ENCODE peak calls at places on chromosome 9, in five cellular contexts. Z is GM23338, U is GM12878, N is mammary epithelial cell, O is upper lobe of right lung. W is an unnamed sample.

GRCh38 chr9:80175286-80175906 is 603.6 kb downstream of the TLE4 start:
- DNase-seq in Z (peak; percentile 67), U (no peak), N (peak; percentile 16), O (no peak), W (no peak)

GRCh38 chr9:77807295-77807694 is 159.2 kb upstream of the GNA14 start:
- DNase-seq in Z (no peak), U (no peak), N (peak; percentile 93), O (no peak), W (no peak)

GRCh38 chr9:13568851-13569618 is 289.5 kb upstream of the MPDZ start:
- DNase-seq in Z (peak; percentile 46), U (no peak), N (peak; percentile 2), O (no peak), W (no peak)

GRCh38 chr9:115921301-115921700 is 232.3 kb upstream of the PAPPA start:
- DNase-seq in Z (no peak), U (no peak), N (no peak), O (no peak), W (no peak)

GRCh38 chr9:96141666-96142065 is 160.3 kb downstream of the HSD17B3 start:
- DNase-seq in Z (no peak), U (no peak), N (no peak), O (no peak), W (peak; percentile 42)

GRCh38 chr9:95981741-95982390 is 106.4 kb downstream of the ERCC6L2 start:
- DNase-seq in Z (no peak), U (no peak), N (no peak), O (no peak), W (peak; percentile 47)

GRCh38 chr9:23914431-23915003 is 88.5 kb upstream of the ELAVL2 start:
- DNase-seq in Z (no peak), U (no peak), N (no peak), O (no peak), W (no peak)

GRCh38 chr9:130288926-130289705 is 23.6 kb downstream of the HMCN2 start:
- DNase-seq in Z (peak; percentile 36), U (no peak), N (no peak), O (peak; percentile 51), W (no peak)

GRCh38 chr9:1050125-1050895 is at the start of gene DMRT2:
- DNase-seq in Z (peak; percentile 98), U (no peak), N (peak; percentile 76), O (peak; percentile 92), W (no peak)

GRCh38 chr9:110742741-110743371 is 74.3 kb downstream of the MUSK start:
- DNase-seq in Z (peak; percentile 52), U (no peak), N (no peak), O (no peak), W (no peak)

GRCh38 chr9:34988218-34989055 is 1.1 kb upstream of the DNAJB5 start:
- DNase-seq in Z (peak; percentile 73), U (no peak), N (no peak), O (no peak), W (no peak)

GRCh38 chr9:96150324-96151023 is 151.5 kb downstream of the HSD17B3 start:
- DNase-seq in Z (no peak), U (peak; percentile 57), N (no peak), O (no peak), W (peak; percentile 50)

GRCh38 chr9:37852222-37852621 is 51.6 kb downstream of the DCAF10 start:
- DNase-seq in Z (no peak), U (no peak), N (no peak), O (no peak), W (no peak)

GRCh38 chr9:135887021-135887507 is 20.3 kb downstream of the CAMSAP1 start:
- DNase-seq in Z (no peak), U (no peak), N (peak; percentile 39), O (no peak), W (no peak)

GRCh38 chr9:97237311-97237786 is 70.1 kb upstream of the CCDC180 start:
- DNase-seq in Z (peak; percentile 72), U (no peak), N (no peak), O (no peak), W (no peak)

GRCh38 chr9:80157561-80157983 is 585.8 kb downstream of the TLE4 start:
- DNase-seq in Z (no peak), U (no peak), N (no peak), O (no peak), W (peak; percentile 48)

GRCh38 chr9:106956971-106957370 is 94.0 kb downstream of the ZNF462 start:
- DNase-seq in Z (no peak), U (no peak), N (no peak), O (no peak), W (no peak)

GRCh38 chr9:98280574-98280973 is 25.1 kb upstream of the TBC1D2 start:
- DNase-seq in Z (no peak), U (no peak), N (no peak), O (no peak), W (no peak)

GRCh38 chr9:9174358-9174757 is 1374.8 kb upstream of the DMAC1 start:
- DNase-seq in Z (no peak), U (no peak), N (no peak), O (no peak), W (no peak)

GRCh38 chr9:101445353-101446029 is 9.9 kb upstream of the ALDOB start:
- DNase-seq in Z (no peak), U (no peak), N (no peak), O (no peak), W (no peak)

GRCh38 chr9:134436356-134436717 is 110.1 kb downstream of the RXRA start:
- DNase-seq in Z (no peak), U (no peak), N (no peak), O (no peak), W (no peak)

GRCh38 chr9:134437417-134438203 is 111.4 kb downstream of the RXRA start:
- DNase-seq in Z (peak; percentile 30), U (no peak), N (no peak), O (peak; percentile 82), W (peak; percentile 89)

GRCh38 chr9:134439368-134439784 is 113.1 kb downstream of the RXRA start:
- DNase-seq in Z (no peak), U (no peak), N (no peak), O (no peak), W (no peak)

GRCh38 chr9:134436926-134437325 is 110.7 kb downstream of the RXRA start:
- DNase-seq in Z (no peak), U (no peak), N (no peak), O (no peak), W (peak; percentile 82)

DNA sequence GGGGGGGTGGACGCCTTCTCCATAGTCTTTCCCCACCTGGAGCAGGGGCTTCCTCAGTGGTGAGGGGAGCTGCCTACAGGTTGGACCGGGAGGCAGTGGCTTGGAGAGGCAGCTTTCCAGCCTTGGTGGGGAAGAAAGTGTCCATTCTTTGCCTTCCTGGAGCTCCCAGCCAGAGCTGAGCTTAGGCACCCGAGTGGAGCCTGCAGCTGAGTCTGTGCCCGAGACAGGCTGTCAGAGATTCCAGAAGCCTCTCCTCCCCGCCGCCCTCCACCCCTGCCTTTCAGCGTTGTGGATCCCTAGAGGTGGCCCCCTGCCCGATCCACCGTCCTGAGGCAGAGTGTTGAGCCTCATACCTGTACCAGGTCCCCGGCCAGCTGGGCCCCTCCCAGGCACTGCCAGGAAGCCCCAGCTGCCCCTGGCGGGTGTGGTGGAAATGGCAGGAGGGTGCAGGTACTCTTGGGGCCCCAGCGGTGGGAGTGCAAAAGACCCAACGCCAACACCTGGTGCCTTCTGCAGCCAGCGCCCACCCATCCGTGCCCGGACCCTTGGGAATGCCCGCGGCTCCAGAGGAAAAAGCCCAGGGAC is 112.0 kb downstream of the RXRA start:
- DNase-seq in Z (peak; percentile 59), U (no peak), N (no peak), O (peak; percentile 81), W (no peak)
- H3K4me1 ChIP-seq in Z (no peaks in the 10 kb centered on the region), U (no peaks in the 10 kb centered on the region), N (peaks cover 21% of the 10 kb centered on the region), O (peaks cover 62% of the 10 kb centered on the region), W (peaks cover 74% of the 10 kb centered on the region)

GRCh38 chr9:103798620-103799019 is 295.5 kb upstream of the SMC2 start:
- DNase-seq in Z (no peak), U (peak; percentile 37), N (peak; percentile 84), O (no peak), W (no peak)
- H3K4me3 ChIP-seq in Z (no peak overlapping the region), U (no peak overlapping the region), N (no peak overlapping the region), O (no peak overlapping the region), W (no peak overlapping the region)

GRCh38 chr9:124474151-124474550 is 23.9 kb downstream of the ADGRD2 start:
- DNase-seq in Z (no peak), U (no peak), N (no peak), O (no peak), W (no peak)
- H3K27me3 ChIP-seq in Z (peaks cover 30% of the 10 kb centered on the region), U (no peaks in the 10 kb centered on the region), N (peaks cover 16% of the 10 kb centered on the region), O (peaks cover 34% of the 10 kb centered on the region), W (peaks cover 14% of the 10 kb centered on the region)

GRCh38 chr9:91900057-91900816 is 49.8 kb downstream of the ROR2 start:
- DNase-seq in Z (peak; percentile 38), U (no peak), N (no peak), O (no peak), W (no peak)
- H3K4me1 ChIP-seq in Z (peaks cover 43% of the 10 kb centered on the region), U (no peaks in the 10 kb centered on the region), N (no peaks in the 10 kb centered on the region), O (peaks cover 27% of the 10 kb centered on the region), W (no peaks in the 10 kb centered on the region)

GRCh38 chr9:129208191-129209091 is 30.4 kb upstream of the IER5L start:
- DNase-seq in Z (peak; percentile 96), U (no peak), N (peak; percentile 40), O (no peak), W (no peak)
- H3K4me3 ChIP-seq in Z (peak overlapping the region; percentile 83), U (no peak overlapping the region), N (no peak overlapping the region), O (no peak overlapping the region), W (no peak overlapping the region)

GRCh38 chr9:134278286-134278685 is 48.0 kb upstream of the RXRA start:
- DNase-seq in Z (no peak), U (no peak), N (no peak), O (no peak), W (no peak)
- H3K27me3 ChIP-seq in Z (no peaks in the 10 kb centered on the region), U (peaks cover 4% of the 10 kb centered on the region), N (peaks cover 2% of the 10 kb centered on the region), O (no peaks in the 10 kb centered on the region), W (peaks cover 2% of the 10 kb centered on the region)

GRCh38 chr9:134327671-134328231 is 1.5 kb downstream of the RXRA start:
- DNase-seq in Z (no peak), U (no peak), N (peak; percentile 17), O (no peak), W (no peak)
- H3K4me1 ChIP-seq in Z (peaks cover 2% of the 10 kb centered on the region), U (no peaks in the 10 kb centered on the region), N (peaks cover 64% of the 10 kb centered on the region), O (peaks cover 53% of the 10 kb centered on the region), W (peaks cover 35% of the 10 kb centered on the region)

GRCh38 chr9:72951043-72951442 is 1.8 kb downstream of the ALDH1A1 start:
- DNase-seq in Z (no peak), U (no peak), N (no peak), O (no peak), W (no peak)
- H3K4me3 ChIP-seq in Z (no peak overlapping the region), U (no peak overlapping the region), N (no peak overlapping the region), O (peak overlapping the region; percentile 49), W (no peak overlapping the region)

W was measured in SJSA1.